ENCODE peak calls at places on chromosomes 4 and X, in seven cellular contexts. T is bronchial epithelial cell, P is GM12892, M is GM06990, X is natural killer cell, B is NCI-H1105, V is T-helper 22 cell. E is an unnamed sample.

GRCh38 chrX:153438522-153438921 is 7.3 kb downstream of the TREX2 start:
- DNase-seq in M (no peak), B (no peak), V (no peak), P (no peak), T (peak; percentile 11), X (no peak), E (peak; percentile 17)

GRCh38 chr4:3244002-3244401 is 5.0 kb upstream of the MSANTD1 start:
- DNase-seq in B (no peak), P (no peak), V (no peak), X (no peak), T (no peak), M (no peak), E (no peak)

GRCh38 chrX:41556958-41557357 is 109.8 kb downstream of the NYX start:
- DNase-seq in P (no peak), X (no peak), V (no peak), B (no peak), M (no peak), T (no peak), E (peak; percentile 39)

GRCh38 chr4:148015058-148015457 is 283.2 kb downstream of the ARHGAP10 start:
- DNase-seq in M (no peak), X (no peak), V (no peak), B (no peak), P (no peak), T (no peak), E (peak; percentile 35)

GRCh38 chrX:110472265-110472664 is 113.6 kb downstream of the RTL9 start:
- DNase-seq in P (no peak), B (no peak), T (no peak), V (no peak), M (no peak), X (no peak), E (no peak)

GRCh38 chr4:72860766-72861165 is 208.8 kb downstream of the COX18 start:
- DNase-seq in V (no peak), P (no peak), X (no peak), T (no peak), B (no peak), M (no peak), E (no peak)

GRCh38 chrX:56783450-56783831 is 54.4 kb downstream of the NBDY start:
- DNase-seq in M (peak; percentile 79), B (no peak), P (no peak), V (peak; percentile 45), X (no peak), T (no peak), E (no peak)

GRCh38 chr4:86522349-86522748 is 71.8 kb upstream of the PTPN13 start:
- DNase-seq in X (no peak), T (peak; percentile 22), M (no peak), B (no peak), V (no peak), P (no peak), E (no peak)

GRCh38 chrX:154541896-154542722 is 4.5 kb downstream of the G6PD start:
- DNase-seq in V (no peak), M (no peak), P (no peak), X (peak; percentile 49), T (peak; percentile 80), B (no peak), E (no peak)

GRCh38 chr4:72631296-72631695 is 62.3 kb upstream of the ADAMTS3 start:
- DNase-seq in T (peak; percentile 91), B (no peak), P (no peak), X (no peak), V (no peak), M (no peak), E (no peak)

GRCh38 chr4:52925531-52925968 is 63.4 kb downstream of the RASL11B start:
- DNase-seq in M (no peak), V (no peak), X (no peak), T (no peak), B (no peak), P (no peak), E (no peak)

GRCh38 chr4:61319156-61319555 is 119.0 kb downstream of the ADGRL3 start:
- DNase-seq in P (no peak), B (no peak), M (no peak), X (no peak), T (no peak), V (no peak), E (no peak)

GRCh38 chrX:110420771-110421498 is 62.3 kb downstream of the RTL9 start:
- DNase-seq in T (no peak), B (no peak), V (no peak), X (no peak), P (no peak), M (no peak), E (peak; percentile 18)

GRCh38 chr4:84499065-84499982 is at the start of gene NKX6-1:
- DNase-seq in P (no peak), B (peak; percentile 82), M (no peak), V (no peak), X (no peak), T (peak; percentile 15), E (no peak)

GRCh38 chr4:123505457-123506310 is 109.1 kb downstream of the SPRY1 start:
- DNase-seq in X (peak; percentile 22), T (peak; percentile 38), B (peak; percentile 28), V (no peak), P (peak; percentile 10), M (peak; percentile 47), E (peak; percentile 58)

E was measured in GM12865.